ENCODE peak calls at places on chromosomes 11 and 22, in six cellular contexts. Y is activated T-helper 1 cell treated with anti-CD3 and anti-CD28 coated beads, Interleukin-2, amount 50 U/mL, for 16 hours; Q is activated T-cell treated with anti-CD3 and anti-CD28 coated beads for 1 hour; P is NCI-H146; X is activated CD4-positive, alpha-beta T cell treated with anti-CD3 and anti-CD28 coated beads, Interleukin-2, amount 10 ng/mL, durations not matched to agents 7 days and 5 days; L is GF-D8. H is an unnamed sample.

GRCh38 chr22:49156662-49157285 is 670.9 kb downstream of the BRD1 start:
- DNase-seq in Q (no peak), Y (no peak), P (peak), L (no peak), X (no peak), H (no peak)

GRCh38 chr22:49571326-49571725 is 256.3 kb downstream of the BRD1 start:
- DNase-seq in Q (no peak), P (no peak), X (no peak), L (no peak), Y (no peak), H (no peak)

GRCh38 chr22:45212306-45212709 is 28.4 kb downstream of the KIAA0930 start:
- DNase-seq in L (no peak), Y (no peak), Q (no peak), P (no peak), X (no peak), H (no peak)

GRCh38 chr11:21687645-21688044 is 505.2 kb upstream of the ANO5 start:
- DNase-seq in L (no peak), P (no peak), Y (no peak), Q (no peak), X (no peak), H (no peak)

GRCh38 chr11:70913715-70914231 is 338.6 kb downstream of the SHANK2 start:
- DNase-seq in Y (no peak), L (no peak), X (no peak), P (peak), Q (no peak), H (peak)

GRCh38 chr22:28808716-28809355 is 8.5 kb upstream of the XBP1 start:
- DNase-seq in P (no peak), X (no peak), Q (no peak), L (peak), Y (no peak), H (no peak)

GRCh38 chr11:66340596-66341501 is 4.1 kb downstream of the BRMS1 start:
- DNase-seq in P (no peak), Q (no peak), L (no peak), X (no peak), Y (no peak), H (no peak)

GRCh38 chr22:33274214-33274828 is 216.1 kb upstream of the SYN3 start:
- DNase-seq in Y (no peak), X (peak), P (peak), L (no peak), Q (no peak), H (no peak)

GRCh38 chr11:70159612-70160570 is 43.2 kb upstream of the FADD start:
- DNase-seq in Y (no peak), P (no peak), L (no peak), X (no peak), Q (no peak), H (no peak)

GRCh38 chr22:28734393-28734792 is 7.2 kb downstream of the CHEK2 start:
- DNase-seq in X (no peak), L (no peak), P (no peak), Y (no peak), Q (no peak), H (no peak)

GRCh38 chr11:128021304-128022006 is 565.9 kb downstream of the ETS1 start:
- DNase-seq in X (no peak), P (peak), Y (no peak), Q (no peak), L (no peak), H (no peak)

GRCh38 chr11:59556883-59557205 is 45.5 kb downstream of the OR4D9 start:
- DNase-seq in X (no peak), L (peak), Y (no peak), Q (no peak), P (peak), H (no peak)

GRCh38 chr22:43995798-43996169 is 28.3 kb upstream of the PARVB start:
- DNase-seq in L (no peak), P (no peak), X (no peak), Q (no peak), Y (no peak), H (no peak)

GRCh38 chr11:126358763-126359160 is 3.3 kb downstream of the ST3GAL4 start:
- DNase-seq in X (no peak), Y (no peak), P (no peak), Q (no peak), L (no peak), H (no peak)

GRCh38 chr22:45692549-45692948 is 20.9 kb downstream of the ATXN10 start:
- DNase-seq in Q (no peak), Y (no peak), P (no peak), L (no peak), X (no peak), H (no peak)

GRCh38 chr11:111793863-111794262 is 27.7 kb upstream of the PPP2R1B start:
- DNase-seq in Y (no peak), P (no peak), Q (no peak), L (no peak), X (no peak), H (no peak)

GRCh38 chr11:14342906-14343305 is 16.1 kb downstream of the RRAS2 start:
- DNase-seq in P (no peak), Q (no peak), X (no peak), Y (no peak), L (no peak), H (peak)

GRCh38 chr11:68677432-68677831 is 6.9 kb upstream of the GAL start:
- DNase-seq in Q (no peak), X (no peak), L (no peak), P (peak), Y (no peak), H (no peak)

GRCh38 chr22:39234867-39235687 is 9.7 kb downstream of the PDGFB start:
- DNase-seq in P (no peak), Q (no peak), X (no peak), Y (no peak), L (no peak), H (no peak)

GRCh38 chr22:50346415-50346945 is 3.4 kb downstream of the PPP6R2 start:
- DNase-seq in L (no peak), Y (no peak), P (no peak), X (no peak), Q (no peak), H (no peak)

GRCh38 chr22:50141891-50142363 is 28.6 kb upstream of the PANX2 start:
- DNase-seq in X (no peak), L (no peak), Y (no peak), P (peak), Q (no peak), H (no peak)

GRCh38 chr11:19988598-19988997 is 171.7 kb downstream of the DBX1 start:
- DNase-seq in Q (no peak), Y (no peak), L (no peak), X (no peak), P (no peak), H (no peak)

GRCh38 chr11:35550374-35551036 is 25.1 kb upstream of the PAMR1 start:
- DNase-seq in P (no peak), Y (no peak), X (no peak), Q (no peak), L (no peak), H (no peak)

GRCh38 chr11:44094260-44094868 is 1.1 kb upstream of the EXT2 start:
- DNase-seq in Q (peak), Y (peak), P (peak), X (peak), L (no peak), H (peak)

H was measured in MM.1S.